ENCODE peak calls at places on chromosomes 12 and 14, in five cellular contexts. F is lung, T is HCT116, V is AG04450, H is breast epithelium. W is an unnamed sample.

GRCh38 chr12:49553512-49554088 is 14.3 kb downstream of the MCRS1 start:
- DNase-seq in F (no peak), T (peak), V (no peak), H (no peak), W (no peak)

GRCh38 chr12:64412458-64412857 is 8.3 kb downstream of the XPOT start:
- DNase-seq in F (no peak), T (no peak), V (no peak), H (no peak), W (no peak)

GRCh38 chr12:89781961-89782360 is 73.3 kb upstream of the ATP2B1 start:
- DNase-seq in F (no peak), T (no peak), V (no peak), H (no peak), W (no peak)

GRCh38 chr12:123519151-123520001 is 14.1 kb downstream of the RILPL1 start:
- DNase-seq in F (peak), T (no peak), V (no peak), H (peak), W (peak)

GRCh38 chr12:26580619-26581018 is 252.4 kb downstream of the ITPR2 start:
- DNase-seq in F (no peak), T (no peak), V (no peak), H (no peak), W (no peak)

GRCh38 chr12:8156416-8156815 is 399 bp upstream of the ZNF705A start:
- DNase-seq in F (no peak), T (no peak), V (no peak), H (no peak), W (no peak)

GRCh38 chr12:80242341-80242740 is 143.0 kb downstream of the OTOGL start:
- DNase-seq in F (no peak), T (no peak), V (no peak), H (no peak), W (no peak)

GRCh38 chr14:94752575-94752974 is 17.3 kb downstream of the GSC start:
- DNase-seq in F (no peak), T (no peak), V (no peak), H (no peak), W (no peak)

GRCh38 chr14:61470261-61470953 is 149.0 kb downstream of the PRKCH start:
- DNase-seq in F (peak), T (no peak), V (peak), H (no peak), W (no peak)

GRCh38 chr14:104685998-104686610 is 3.3 kb upstream of the INF2 start:
- DNase-seq in F (no peak), T (no peak), V (no peak), H (no peak), W (no peak)

GRCh38 chr14:104688505-104688754 is 988 bp upstream of the INF2 start:
- DNase-seq in F (no peak), T (no peak), V (no peak), H (no peak), W (no peak)

GRCh38 chr14:104687601-104688504 is 1.6 kb upstream of the INF2 start:
- DNase-seq in F (peak), T (peak), V (no peak), H (peak), W (no peak)

GRCh38 chr14:104685216-104685997 is 4.0 kb upstream of the INF2 start:
- DNase-seq in F (no peak), T (no peak), V (no peak), H (no peak), W (no peak)

GRCh38 chr14:104686624-104687517 is 2.5 kb upstream of the INF2 start:
- DNase-seq in F (no peak), T (no peak), V (no peak), H (no peak), W (no peak)
- TF ChIP-seq CTCF in F (no peak), T (no peak), V (no peak), H (no peak), W (no peak)

GRCh38 chr12:42024495-42024830 is 120.2 kb downstream of the GXYLT1 start:
- DNase-seq in F (no peak), T (no peak), V (no peak), H (no peak), W (no peak)
- TF ChIP-seq CTCF in F (no peak), T (no peak), V (no peak), H (no peak), W (no peak)

GRCh38 chr14:90396342-90397339 is at the start of gene CALM1:
- DNase-seq in F (peak), T (peak), V (peak), H (peak), W (peak)
- TF ChIP-seq CTCF in F (no peak), T (no peak), V (no peak), H (peak), W (no peak)

GRCh38 chr12:66035289-66035961 is 95.1 kb downstream of the LLPH start:
- DNase-seq in F (no peak), T (peak), V (no peak), H (no peak), W (no peak)

GRCh38 chr12:66041651-66042363 is 88.7 kb downstream of the LLPH start:
- DNase-seq in F (no peak), T (no peak), V (no peak), H (no peak), W (no peak)

GRCh38 chr12:66032739-66033138 is 97.8 kb downstream of the LLPH start:
- DNase-seq in F (no peak), T (no peak), V (no peak), H (no peak), W (no peak)

DNA sequence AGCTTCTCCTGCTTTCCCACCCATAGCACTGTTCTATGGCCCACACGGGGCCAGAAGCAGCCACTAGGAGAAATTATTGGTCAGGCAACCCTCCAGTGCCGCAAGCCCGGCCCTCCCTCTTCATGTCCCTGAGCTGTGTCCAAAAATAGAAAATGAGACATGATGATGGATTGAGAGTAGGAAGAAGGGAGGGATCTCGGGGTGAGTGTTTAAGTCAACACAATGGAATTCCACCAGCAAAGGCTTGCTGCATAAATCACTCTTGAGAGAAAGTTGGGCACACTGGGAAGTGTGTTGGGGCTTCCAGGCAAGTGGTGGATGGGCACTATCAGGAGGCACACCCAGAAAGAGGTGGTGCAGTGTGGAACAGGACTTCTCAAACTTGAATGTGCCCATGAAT is 94.2 kb downstream of the LLPH start:
- DNase-seq in F (no peak), T (peak), V (peak), H (no peak), W (peak)
- TF ChIP-seq CTCF in F (no peak), T (no peak), V (peak), H (no peak), W (peak)

DNA sequence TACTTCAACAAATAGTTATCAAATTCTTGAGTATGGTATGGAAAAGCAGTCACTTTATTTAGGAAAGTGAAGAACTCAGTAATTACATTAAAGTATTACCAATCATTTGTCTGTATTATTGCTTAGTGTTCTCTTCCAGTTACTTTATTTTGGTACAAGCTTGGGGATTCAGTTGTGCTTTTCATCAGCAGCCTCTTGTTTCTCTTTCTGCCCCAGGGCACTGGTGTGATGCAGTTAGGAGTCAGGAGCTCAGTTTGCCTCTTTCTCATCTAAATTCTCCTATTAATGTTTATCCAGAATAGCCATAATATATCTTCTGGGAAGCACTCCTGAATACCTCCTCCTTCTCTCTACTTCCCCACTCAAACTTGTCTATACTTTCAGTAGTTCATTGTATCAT is 25.7 kb downstream of the PMCH start:
- DNase-seq in F (no peak), T (no peak), V (no peak), H (no peak), W (no peak)
- TF ChIP-seq CTCF in F (no peak), T (no peak), V (no peak), H (no peak), W (no peak)

GRCh38 chr12:88633312-88633711 is 53.0 kb upstream of the KITLG start:
- DNase-seq in F (no peak), T (no peak), V (no peak), H (no peak), W (no peak)
- TF ChIP-seq CTCF in F (no peak), T (peak), V (peak), H (no peak), W (peak)